ENCODE peak calls at places on chromosomes 7 and 10, in eight cellular contexts. U is H9, T is IMR-90, L is lower lobe of right lung, V is fibroblast of lung, F is heart right ventricle, P is body of pancreas, H is HCT116. N is an unnamed sample.

GRCh38 chr7:17583786-17584185 is 285.3 kb downstream of the AHR start:
- DNase-seq in F (no peak), T (no peak), H (no peak), P (no peak), L (no peak), V (no peak), U (no peak), N (no peak)

GRCh38 chr10:92284112-92284704 is 6.7 kb downstream of the CPEB3 start:
- DNase-seq in P (no peak), V (no peak), F (no peak), L (no peak), U (no peak), H (no peak), T (no peak), N (no peak)

GRCh38 chr10:75788394-75789205 is 357.2 kb downstream of the LRMDA start:
- DNase-seq in L (no peak), H (no peak), V (peak; percentile 20), T (no peak), F (no peak), U (no peak), P (peak; percentile 79), N (peak; percentile 66)

GRCh38 chr7:105778956-105779355 is 97.4 kb downstream of the ATXN7L1 start:
- DNase-seq in V (no peak), F (no peak), T (no peak), H (no peak), L (no peak), U (no peak), P (no peak), N (no peak)

GRCh38 chr7:138091073-138091472 is 14.8 kb downstream of the AKR1D1 start:
- DNase-seq in U (no peak), T (no peak), H (no peak), V (no peak), F (no peak), L (no peak), P (no peak), N (no peak)

GRCh38 chr10:17425584-17426262 is 28.7 kb downstream of the ST8SIA6 start:
- DNase-seq in H (no peak), T (no peak), U (no peak), V (no peak), L (no peak), P (no peak), F (no peak), N (no peak)

GRCh38 chr10:126908729-126909526 is 3.7 kb downstream of the DOCK1 start:
- DNase-seq in H (no peak), L (no peak), F (no peak), P (no peak), V (peak; percentile 45), T (no peak), U (no peak), N (peak; percentile 27)

GRCh38 chr7:145106001-145106400 is 270.1 kb upstream of the TPK1 start:
- DNase-seq in V (no peak), L (no peak), H (no peak), U (no peak), P (no peak), T (no peak), F (no peak), N (no peak)

GRCh38 chr7:118041336-118041878 is 142.6 kb upstream of the LSM8 start:
- DNase-seq in F (no peak), U (no peak), T (no peak), P (no peak), H (no peak), L (no peak), V (no peak), N (no peak)

GRCh38 chr7:150410680-150411346 is 31.7 kb downstream of the ZNF775 start:
- DNase-seq in V (peak; percentile 58), F (no peak), L (no peak), U (no peak), T (no peak), H (no peak), P (no peak), N (no peak)

GRCh38 chr10:63265646-63266207 is 132.6 kb downstream of the NRBF2 start:
- DNase-seq in V (no peak), U (no peak), L (no peak), H (no peak), T (no peak), P (no peak), F (no peak), N (peak; percentile 21)
- H3K4me1 ChIP-seq in V (peaks cover 2% of the 10 kb centered on the region), U (no peaks in the 10 kb centered on the region), L (peaks cover 36% of the 10 kb centered on the region), H (peaks cover 48% of the 10 kb centered on the region), T (peaks cover 4% of the 10 kb centered on the region), P (peaks cover 23% of the 10 kb centered on the region), F (peaks cover 47% of the 10 kb centered on the region), N (peaks cover 41% of the 10 kb centered on the region)

DNA sequence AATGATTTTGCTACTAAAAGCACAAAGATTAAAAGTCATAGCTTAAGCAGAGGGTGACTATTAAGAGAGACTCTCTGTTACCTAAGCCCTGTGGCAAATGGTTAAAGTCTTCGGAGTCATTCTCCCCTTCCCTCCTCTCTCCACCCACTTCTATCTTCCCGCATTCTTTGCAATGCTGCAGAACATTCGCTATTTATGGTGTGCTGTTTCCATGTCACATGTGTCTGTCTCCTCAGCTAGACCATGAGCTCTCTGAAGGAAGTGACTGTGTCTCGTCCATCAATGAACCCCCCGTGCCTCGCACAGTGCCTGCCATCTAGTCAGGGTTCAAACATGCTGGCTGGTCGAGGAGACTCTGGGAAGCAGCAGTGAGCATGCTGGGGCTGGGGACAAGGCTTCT is 272.4 kb downstream of the USP6NL start:
- DNase-seq in L (no peak), P (no peak), F (no peak), V (no peak), H (no peak), U (no peak), T (no peak), N (no peak)
- H3K27ac ChIP-seq in L (no peak overlapping the region), P (no peak overlapping the region), F (no peak overlapping the region), V (no peak overlapping the region), H (no peak overlapping the region), U (no peak overlapping the region), T (no peak overlapping the region), N (no peak overlapping the region)

GRCh38 chr10:71765176-71765906 is 8.0 kb downstream of the VSIR start:
- DNase-seq in T (peak; percentile 30), L (no peak), U (no peak), V (peak; percentile 69), F (peak; percentile 70), H (no peak), P (no peak), N (peak; percentile 78)

GRCh38 chr10:71761105-71761511 is 12.2 kb downstream of the VSIR start:
- DNase-seq in F (no peak), T (no peak), P (no peak), V (no peak), L (no peak), H (no peak), U (no peak), N (no peak)

GRCh38 chr10:71762324-71762723 is 11.0 kb downstream of the VSIR start:
- DNase-seq in H (no peak), U (no peak), L (no peak), T (no peak), V (no peak), F (no peak), P (no peak), N (no peak)

GRCh38 chr10:71761541-71762113 is 11.7 kb downstream of the VSIR start:
- DNase-seq in T (no peak), L (no peak), V (no peak), U (peak; percentile 70), H (no peak), P (no peak), F (no peak), N (no peak)

GRCh38 chr10:71763352-71764127 is 9.8 kb downstream of the VSIR start:
- DNase-seq in U (no peak), H (no peak), P (no peak), F (no peak), T (peak; percentile 52), V (peak; percentile 25), L (no peak), N (peak; percentile 73)
- H3K4me1 ChIP-seq in U (no peaks in the 10 kb centered on the region), H (peaks cover 93% of the 10 kb centered on the region), P (peaks cover 26% of the 10 kb centered on the region), F (peaks cover 85% of the 10 kb centered on the region), T (peaks cover 43% of the 10 kb centered on the region), V (peaks cover 31% of the 10 kb centered on the region), L (peaks cover 88% of the 10 kb centered on the region), N (peaks cover 62% of the 10 kb centered on the region)

DNA sequence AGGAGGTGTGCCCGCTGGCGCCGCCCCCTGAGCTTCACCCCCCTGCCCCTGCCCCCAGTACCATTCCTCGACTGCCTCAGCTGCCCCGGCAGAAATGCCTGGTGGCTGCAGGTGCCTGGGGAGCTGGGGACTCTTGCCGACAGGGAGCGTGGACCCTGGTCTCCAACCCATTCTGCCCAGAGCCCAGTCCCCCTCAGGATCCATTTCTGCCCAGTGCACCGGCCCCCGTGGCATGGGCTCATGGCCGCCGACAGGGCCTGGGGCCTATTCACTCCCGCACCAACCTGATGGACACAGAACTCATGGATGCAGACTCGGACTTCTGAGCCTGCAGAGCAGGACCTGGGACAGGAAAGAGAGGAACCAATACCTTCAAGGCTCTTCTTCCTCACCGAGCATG is 12.7 kb upstream of the AHCYL2 start:
- DNase-seq in L (no peak), H (no peak), P (no peak), U (no peak), F (no peak), T (no peak), V (no peak), N (no peak)
- H3K27ac ChIP-seq in L (no peak overlapping the region), H (no peak overlapping the region), P (no peak overlapping the region), U (no peak overlapping the region), F (no peak overlapping the region), T (no peak overlapping the region), V (no peak overlapping the region), N (no peak overlapping the region)

N was measured in GM23248.